ENCODE peak calls at places on chromosomes 13 and 19, in eight cellular contexts. B is heart right ventricle, K is bronchial epithelial cell, E is H9, R is PC-9, T is astrocyte, U is pancreas, D is uterus. V is an unnamed sample.

GRCh38 chr19:6530385-6531162 is at the start of gene TNFSF9:
- DNase-seq in B (peak; percentile 84), K (peak; percentile 68), E (peak; percentile 92), R (peak; percentile 64), T (peak; percentile 68), U (peak; percentile 87), D (peak; percentile 78), V (peak; percentile 93)

GRCh38 chr19:16326401-16327130 is 1.9 kb downstream of the KLF2 start:
- DNase-seq in B (no peak), K (no peak), E (peak; percentile 67), R (no peak), T (no peak), U (no peak), D (no peak), V (peak; percentile 73)

GRCh38 chr13:24005711-24006281 is 108.5 kb upstream of the C1QTNF9B start:
- DNase-seq in B (no peak), K (no peak), E (no peak), R (no peak), T (no peak), U (no peak), D (no peak), V (no peak)

GRCh38 chr19:29798783-29799182 is 13.0 kb upstream of the CCNE1 start:
- DNase-seq in B (no peak), K (peak; percentile 42), E (no peak), R (no peak), T (peak; percentile 65), U (no peak), D (no peak), V (no peak)

GRCh38 chr19:57788114-57788692 is 18.7 kb downstream of the ZNF586 start:
- DNase-seq in B (no peak), K (no peak), E (no peak), R (no peak), T (no peak), U (no peak), D (no peak), V (no peak)

GRCh38 chr19:13127051-13127450 is 9.0 kb downstream of the NACC1 start:
- DNase-seq in B (no peak), K (no peak), E (no peak), R (no peak), T (no peak), U (no peak), D (no peak), V (no peak)

GRCh38 chr19:7833225-7834156 is 3.5 kb downstream of the EVI5L start:
- DNase-seq in B (peak; percentile 79), K (peak; percentile 88), E (no peak), R (peak; percentile 84), T (peak; percentile 47), U (peak; percentile 67), D (no peak), V (peak; percentile 86)

GRCh38 chr13:63774133-63774532 is 2358.5 kb upstream of the PCDH20 start:
- DNase-seq in B (no peak), K (no peak), E (no peak), R (no peak), T (peak; percentile 0), U (no peak), D (no peak), V (no peak)

GRCh38 chr13:112655898-112656297 is 33.9 kb upstream of the ATP11A start:
- DNase-seq in B (no peak), K (no peak), E (no peak), R (peak; percentile 16), T (no peak), U (no peak), D (no peak), V (no peak)

GRCh38 chr13:75372517-75372916 is 109.5 kb downstream of the TBC1D4 start:
- DNase-seq in B (peak; percentile 52), K (peak; percentile 51), E (no peak), R (peak; percentile 44), T (no peak), U (peak; percentile 20), D (no peak), V (no peak)

GRCh38 chr19:3506384-3507340 is 551 bp downstream of the FZR1 start:
- DNase-seq in B (peak; percentile 33), K (no peak), E (no peak), R (no peak), T (no peak), U (no peak), D (peak; percentile 54), V (peak; percentile 84)

GRCh38 chr19:3503036-3503572 is 2.6 kb upstream of the DOHH start:
- DNase-seq in B (no peak), K (no peak), E (no peak), R (no peak), T (peak; percentile 26), U (no peak), D (no peak), V (no peak)

GRCh38 chr19:3504723-3505122 is 1.4 kb upstream of the FZR1 start:
- DNase-seq in B (no peak), K (no peak), E (no peak), R (no peak), T (no peak), U (no peak), D (no peak), V (no peak)

GRCh38 chr19:3507371-3508120 is 1.4 kb downstream of the FZR1 start:
- DNase-seq in B (no peak), K (no peak), E (peak; percentile 79), R (no peak), T (no peak), U (peak; percentile 48), D (peak; percentile 53), V (no peak)

DNA sequence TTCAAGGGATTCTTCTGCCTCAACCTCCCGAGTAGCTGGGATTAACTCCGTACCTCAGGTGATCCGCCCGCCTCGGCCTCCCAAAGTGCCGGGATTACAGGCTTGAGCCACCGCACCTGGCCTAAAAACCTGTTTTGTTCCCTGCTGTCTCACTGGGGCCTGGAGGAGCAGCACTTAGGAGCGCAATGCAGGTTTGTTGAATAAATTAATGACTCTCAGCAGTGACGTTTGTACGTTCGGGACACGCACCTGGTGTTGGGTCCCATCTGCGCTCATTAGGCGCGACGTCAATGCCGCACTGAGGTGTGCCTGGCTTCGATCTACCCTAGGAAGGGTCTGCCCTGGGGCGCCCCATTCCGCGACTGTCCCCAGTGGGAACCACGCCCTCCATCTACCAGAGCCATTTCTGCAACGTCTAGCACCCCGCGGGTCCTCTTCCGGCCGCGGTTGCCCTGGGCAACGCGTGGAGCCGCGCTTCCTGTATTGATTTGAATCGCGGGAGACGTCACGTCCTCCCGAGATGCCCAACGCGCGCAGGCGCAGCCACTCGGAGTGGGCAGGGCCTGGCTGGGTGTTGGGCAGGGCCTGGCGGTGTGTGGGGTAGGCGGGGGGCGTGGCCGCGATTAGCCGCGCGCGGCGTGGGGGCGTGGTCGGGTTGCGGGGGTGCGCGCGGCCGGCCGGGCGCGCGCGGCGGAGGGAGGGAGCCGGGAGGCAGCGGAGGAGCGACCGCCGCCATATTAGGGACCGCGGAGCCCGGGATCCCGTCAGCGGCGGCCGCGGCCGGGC is at the start of gene FZR1:
- DNase-seq in B (peak; percentile 98), K (peak; percentile 92), E (peak; percentile 98), R (peak; percentile 89), T (peak; percentile 92), U (peak; percentile 100), D (peak; percentile 98), V (peak; percentile 99)
- TF ChIP-seq CTCF in B (no peak), K (no peak), E (no peak), R (no peak), T (no peak), U (no peak), D (no peak), V (no peak)

DNA sequence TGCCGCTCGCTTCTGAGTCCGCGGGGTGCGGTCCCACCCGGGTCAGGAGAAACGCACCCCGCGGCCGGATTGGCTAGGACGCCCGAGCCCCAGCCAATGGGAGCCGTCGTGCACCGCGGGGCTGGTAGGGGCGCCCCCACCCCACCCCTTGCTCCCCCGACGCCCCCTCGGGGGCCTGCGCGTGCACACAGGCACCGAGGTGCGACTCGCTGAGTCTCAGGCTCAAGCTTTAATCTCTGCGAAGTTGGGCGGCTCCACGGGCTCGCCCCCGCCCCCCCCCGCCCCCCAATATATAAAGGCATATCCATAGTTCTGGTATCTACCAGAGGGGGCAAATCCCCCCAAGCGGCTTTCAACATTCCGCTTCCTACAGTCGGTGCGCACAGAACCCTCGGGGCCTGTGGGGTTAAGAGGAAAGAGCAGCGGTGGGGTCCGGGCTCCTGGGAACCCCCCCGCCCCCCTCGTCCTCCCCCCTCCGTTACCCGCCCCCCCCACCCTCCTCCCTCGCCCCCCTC is at the start of gene COX6B2:
- DNase-seq in B (no peak), K (no peak), E (no peak), R (no peak), T (no peak), U (no peak), D (no peak), V (peak; percentile 69)
- H3K27me3 ChIP-seq in B (peaks cover 55% of the 10 kb centered on the region), K (peaks cover 4% of the 10 kb centered on the region), E (peaks cover 17% of the 10 kb centered on the region), R (peaks cover 5% of the 10 kb centered on the region), T (peaks cover 17% of the 10 kb centered on the region), U (no peaks in the 10 kb centered on the region), D (peaks cover 24% of the 10 kb centered on the region), V (peaks cover 49% of the 10 kb centered on the region)

DNA sequence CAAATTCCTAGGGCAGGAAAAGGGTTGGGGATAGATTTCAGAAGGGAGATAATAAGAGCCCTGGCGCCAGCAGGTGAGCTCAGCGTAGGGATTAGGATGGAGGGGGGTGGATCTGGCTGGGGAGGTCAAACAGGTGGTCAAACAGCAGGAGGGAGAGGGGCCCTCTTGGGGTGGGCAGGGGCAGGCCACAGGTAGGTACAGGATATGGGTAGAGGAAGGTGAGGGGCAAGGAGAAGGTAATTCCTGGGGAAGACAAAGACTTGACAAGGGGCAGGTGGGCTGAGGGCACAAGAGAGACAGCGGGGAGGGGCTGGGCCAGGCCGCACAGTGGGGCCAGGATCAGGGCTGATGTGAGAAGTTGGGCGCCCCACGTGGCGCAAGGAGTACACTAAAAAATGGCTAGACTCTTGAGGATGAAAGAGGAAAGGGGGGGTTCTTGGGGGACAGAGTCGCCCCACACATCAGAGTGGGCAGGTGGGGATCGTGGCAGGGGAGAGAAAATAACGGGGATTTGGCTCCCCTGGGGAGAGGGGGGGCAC is 713 bp downstream of the KRI1 start:
- DNase-seq in B (peak; percentile 33), K (no peak), E (peak; percentile 53), R (no peak), T (no peak), U (peak; percentile 52), D (no peak), V (peak; percentile 73)
- TF ChIP-seq CTCF in B (no peak), K (peak; percentile 53), E (peak; percentile 14), R (no peak), T (peak; percentile 11), U (no peak), D (peak; percentile 43), V (no peak)

DNA sequence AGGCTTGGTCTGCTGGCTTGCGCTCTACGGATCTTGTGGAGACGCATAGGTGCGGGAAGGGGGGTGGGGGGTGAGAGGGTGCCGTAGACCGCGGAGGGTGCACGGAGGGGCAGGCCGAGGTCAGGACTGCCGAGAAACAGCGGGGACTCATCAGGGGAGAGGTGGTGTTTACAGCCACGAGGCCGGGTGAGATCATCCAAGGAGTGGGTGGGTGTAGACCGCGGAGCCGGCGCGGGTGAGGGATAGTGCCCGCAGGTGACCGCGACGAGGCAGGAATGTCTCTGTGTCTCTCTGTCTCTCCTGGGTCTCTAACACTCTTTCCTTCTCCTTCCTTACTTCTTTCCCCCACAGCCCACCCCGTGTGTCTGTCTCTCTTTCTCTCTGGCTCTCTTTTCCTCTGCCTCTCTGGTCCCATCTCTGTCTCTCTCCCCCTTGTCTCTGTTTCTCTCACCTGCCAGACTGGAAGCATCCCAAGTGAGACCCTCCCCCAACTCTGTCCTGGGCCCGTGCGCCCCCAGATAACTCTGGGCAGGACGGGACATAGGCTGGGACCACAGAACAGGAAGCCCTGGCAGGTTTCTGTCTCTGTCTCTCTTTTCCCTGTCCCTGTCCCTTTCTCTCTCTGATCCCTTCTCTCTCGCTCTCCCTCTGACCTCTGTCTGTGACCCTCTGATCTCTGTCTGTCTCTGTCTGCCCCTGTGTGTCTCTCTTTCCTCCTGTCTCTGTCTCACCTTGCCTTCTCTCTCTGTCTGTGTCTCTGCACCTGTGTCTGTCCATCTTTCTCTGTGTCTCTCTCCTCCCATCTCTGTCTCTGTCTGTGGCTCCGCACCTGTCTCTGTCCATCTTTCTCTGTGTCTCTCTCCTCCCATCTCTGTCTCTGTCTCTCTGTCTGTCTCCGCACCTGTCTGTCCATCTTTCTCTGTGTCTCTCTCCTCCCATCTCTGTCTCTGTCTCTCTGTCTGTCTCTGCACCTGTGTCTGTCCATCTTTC is 1.8 kb upstream of the KLK4 start:
- DNase-seq in B (no peak), K (no peak), E (no peak), R (no peak), T (no peak), U (no peak), D (no peak), V (no peak)
- H3K27me3 ChIP-seq in B (peaks cover 66% of the 10 kb centered on the region), K (peaks cover 19% of the 10 kb centered on the region), E (peaks cover 30% of the 10 kb centered on the region), R (peaks cover 77% of the 10 kb centered on the region), T (peaks cover 3% of the 10 kb centered on the region), U (no peaks in the 10 kb centered on the region), D (no peaks in the 10 kb centered on the region), V (peaks cover 92% of the 10 kb centered on the region)